ENCODE peak calls at places on chromosomes 7 and 10, in ten cellular contexts. X is NCI-H2081; U is stimulated activated CD4-positive, alpha-beta T cell treated with anti-CD3 and anti-CD28 coated beads, Interleukin-1b, Interleukin-23, amount 100 ng/mL, for 1 hour; J is left ventricle myocardium superior; V is astrocyte of the spinal cord; Y is T-helper 2 cell; B is thoracic aorta; R is GM12864; Q is HCT116; M is HFF-Myc. K is an unnamed sample.

GRCh38 chr7:87225696-87226095 is 6.2 kb upstream of the TMEM243 start:
- DNase-seq in V (peak), B (no peak), Q (no peak), Y (no peak), U (no peak), J (no peak), M (no peak), X (no peak), R (no peak), K (no peak)

GRCh38 chr7:149714910-149715471 is 58.4 kb downstream of the ZNF467 start:
- DNase-seq in V (peak), Q (no peak), J (no peak), R (no peak), U (peak), Y (peak), B (no peak), X (no peak), M (no peak), K (no peak)

GRCh38 chr7:94266278-94266677 is 128.4 kb upstream of the COL1A2 start:
- DNase-seq in Q (no peak), J (no peak), Y (no peak), X (no peak), V (no peak), R (no peak), B (no peak), M (no peak), U (no peak), K (peak)

GRCh38 chr7:3605222-3605621 is 304.2 kb downstream of the SDK1 start:
- DNase-seq in U (no peak), R (no peak), Q (no peak), B (no peak), X (no peak), M (no peak), Y (no peak), J (no peak), V (peak), K (no peak)

GRCh38 chr7:30475580-30475979 is 3.0 kb downstream of the NOD1 start:
- DNase-seq in R (no peak), V (no peak), M (no peak), X (no peak), B (no peak), Y (no peak), Q (no peak), J (peak), U (no peak), K (no peak)

GRCh38 chr7:77456711-77457110 is 40.6 kb upstream of the GSAP start:
- DNase-seq in R (no peak), B (no peak), J (no peak), M (no peak), Y (no peak), V (no peak), U (no peak), X (no peak), Q (no peak), K (no peak)

GRCh38 chr7:1668932-1669485 is 1.1 kb upstream of the ELFN1 start:
- DNase-seq in X (no peak), V (no peak), U (no peak), Q (no peak), B (no peak), J (peak), Y (no peak), M (no peak), R (no peak), K (no peak)

GRCh38 chr10:87705339-87705738 is 45.7 kb downstream of the PAPSS2 start:
- DNase-seq in J (no peak), Y (no peak), B (no peak), U (no peak), R (no peak), X (no peak), V (peak), Q (no peak), M (no peak), K (no peak)

GRCh38 chr7:91266067-91266930 is 2.1 kb downstream of the FZD1 start:
- DNase-seq in J (peak), R (no peak), Y (no peak), X (no peak), B (no peak), U (no peak), M (no peak), Q (no peak), V (no peak), K (no peak)

GRCh38 chr10:94320285-94320914 is 42.3 kb downstream of the NOC3L start:
- DNase-seq in R (peak), U (peak), X (peak), M (peak), J (peak), Y (peak), Q (peak), V (peak), B (no peak), K (peak)

GRCh38 chr7:112361154-112361553 is 89.1 kb upstream of the IFRD1 start:
- DNase-seq in M (no peak), X (no peak), B (no peak), V (no peak), U (no peak), Y (no peak), J (no peak), Q (no peak), R (no peak), K (no peak)

GRCh38 chr7:1122832-1123501 is 35.1 kb downstream of the GPER1 start:
- DNase-seq in M (no peak), J (peak), Q (no peak), X (no peak), U (no peak), V (no peak), R (no peak), B (no peak), Y (no peak), K (no peak)

GRCh38 chr10:29757551-29758297 is 123.0 kb upstream of the SVIL start:
- DNase-seq in Q (peak), Y (no peak), U (no peak), B (no peak), J (no peak), R (no peak), X (no peak), V (peak), M (no peak), K (no peak)

GRCh38 chr7:424961-425793 is 94.5 kb downstream of the PDGFA start:
- DNase-seq in Q (no peak), B (peak), U (no peak), R (no peak), V (no peak), J (peak), M (no peak), X (no peak), Y (no peak), K (no peak)

GRCh38 chr7:138001529-138002095 is at the start of gene CREB3L2:
- DNase-seq in Q (no peak), M (no peak), B (no peak), X (peak), U (peak), R (no peak), V (peak), Y (peak), J (peak), K (peak)

GRCh38 chr7:126449621-126450268 is 803.0 kb downstream of the GRM8 start:
- DNase-seq in M (no peak), J (no peak), B (no peak), X (no peak), Q (no peak), U (no peak), R (no peak), V (no peak), Y (no peak), K (no peak)

GRCh38 chr7:21927693-21928092 is 18.0 kb downstream of the CDCA7L start:
- DNase-seq in Y (no peak), J (no peak), B (no peak), X (no peak), Q (no peak), M (no peak), U (no peak), V (no peak), R (no peak), K (no peak)

GRCh38 chr7:100895956-100896742 is 461 bp upstream of the ACHE start:
- DNase-seq in Q (no peak), Y (no peak), B (no peak), X (no peak), M (no peak), V (no peak), U (no peak), J (peak), R (no peak), K (no peak)

GRCh38 chr7:99579956-99580777 is 17.9 kb upstream of the TMEM225B start:
- DNase-seq in M (no peak), Q (no peak), J (peak), B (no peak), V (peak), U (no peak), X (peak), R (no peak), Y (no peak), K (no peak)

GRCh38 chr10:91215384-91215783 is 5.1 kb upstream of the PCGF5 start:
- DNase-seq in R (no peak), Y (no peak), Q (no peak), V (no peak), B (no peak), U (no peak), X (no peak), M (no peak), J (no peak), K (no peak)

GRCh38 chr10:133170092-133170491 is 10.1 kb downstream of the KNDC1 start:
- DNase-seq in M (no peak), R (no peak), B (no peak), J (no peak), X (no peak), Y (no peak), U (no peak), Q (no peak), V (no peak), K (no peak)

GRCh38 chr7:102431617-102432298 is 1.6 kb upstream of the ORAI2 start:
- DNase-seq in Q (no peak), U (no peak), Y (peak), V (no peak), M (no peak), R (no peak), X (peak), J (no peak), B (no peak), K (no peak)

GRCh38 chr10:103175580-103176285 is 17.3 kb downstream of the NT5C2 start:
- DNase-seq in Y (no peak), U (no peak), B (no peak), V (no peak), X (no peak), R (no peak), M (no peak), Q (no peak), J (no peak), K (no peak)

GRCh38 chr10:31803606-31804195 is 124.9 kb downstream of the ARHGAP12 start:
- DNase-seq in R (no peak), J (no peak), Q (no peak), Y (no peak), M (no peak), U (no peak), X (no peak), V (peak), B (no peak), K (no peak)

GRCh38 chr7:90625562-90625961 is 29.4 kb downstream of the CDK14 start:
- DNase-seq in Q (no peak), V (peak), B (no peak), X (no peak), R (no peak), U (no peak), M (no peak), Y (no peak), J (peak), K (no peak)

GRCh38 chr10:73898730-73899400 is 12.1 kb upstream of the PLAU start:
- DNase-seq in R (no peak), V (no peak), X (no peak), M (no peak), Y (no peak), U (no peak), B (no peak), J (no peak), Q (no peak), K (no peak)

GRCh38 chr10:18500576-18500975 is 150.8 kb downstream of the NSUN6 start:
- DNase-seq in J (no peak), M (no peak), U (no peak), R (no peak), Q (no peak), V (no peak), B (no peak), X (no peak), Y (no peak), K (no peak)

GRCh38 chr7:135878284-135878683 is 98.9 kb downstream of the MTPN start:
- DNase-seq in Y (no peak), B (no peak), X (no peak), V (no peak), J (no peak), Q (no peak), M (no peak), R (no peak), U (no peak), K (no peak)

GRCh38 chr7:112866424-112866823 is 76.2 kb upstream of the TMEM168 start:
- DNase-seq in U (no peak), M (no peak), J (no peak), R (peak), Y (no peak), V (no peak), B (no peak), X (no peak), Q (no peak), K (no peak)

GRCh38 chr10:70688828-70689227 is 16.5 kb downstream of the ADAMTS14 start:
- DNase-seq in J (no peak), R (no peak), M (no peak), U (no peak), X (no peak), V (no peak), Y (no peak), B (no peak), Q (no peak), K (no peak)

GRCh38 chr7:151728746-151729145 is 148.2 kb downstream of the PRKAG2 start:
- DNase-seq in J (no peak), R (no peak), M (no peak), Q (no peak), Y (no peak), U (no peak), B (no peak), V (no peak), X (no peak), K (no peak)

K was measured in AML-193.